ENCODE peak calls at places on chromosomes 11 and 22, in four cellular contexts. One of them, this sample, is unnamed.

GRCh38 chr11:95641506-95641905 is 148.1 kb downstream of the FAM76B start:
- DNase-seq in brain microvascular endothelial cell: no peak
- DNase-seq in A549: no peak
- DNase-seq in Panc1: no peak
- DNase-seq in this sample: no peak

GRCh38 chr11:44243086-44243485 is 66.9 kb downstream of the ALX4 start:
- DNase-seq in brain microvascular endothelial cell: no peak
- DNase-seq in A549: no peak
- DNase-seq in Panc1: no peak
- DNase-seq in this sample: no peak

GRCh38 chr22:36326178-36327161 is 61.3 kb downstream of the MYH9 start:
- DNase-seq in brain microvascular endothelial cell: no peak
- DNase-seq in A549: no peak
- DNase-seq in Panc1: no peak
- DNase-seq in this sample: no peak

GRCh38 chr11:64490562-64491216 is 100.3 kb upstream of the SLC22A12 start:
- DNase-seq in brain microvascular endothelial cell: no peak
- DNase-seq in A549: no peak
- DNase-seq in Panc1: no peak
- DNase-seq in this sample: no peak

GRCh38 chr11:70578831-70579230 is 180.5 kb downstream of the CTTN start:
- DNase-seq in brain microvascular endothelial cell: no peak
- DNase-seq in A549: no peak
- DNase-seq in Panc1: no peak
- DNase-seq in this sample: no peak

GRCh38 chr22:24156146-24156914 is 25.0 kb upstream of the SUSD2 start:
- DNase-seq in brain microvascular endothelial cell: peak; percentile 29
- DNase-seq in A549: no peak
- DNase-seq in Panc1: no peak
- DNase-seq in this sample: peak; percentile 29

GRCh38 chr22:38442967-38443674 is 11.9 kb downstream of the KCNJ4 start:
- DNase-seq in brain microvascular endothelial cell: no peak
- DNase-seq in A549: no peak
- DNase-seq in Panc1: no peak
- DNase-seq in this sample: no peak

GRCh38 chr11:128603003-128603715 is 15.8 kb upstream of the ETS1 start:
- DNase-seq in brain microvascular endothelial cell: no peak
- DNase-seq in A549: no peak
- DNase-seq in Panc1: no peak
- DNase-seq in this sample: no peak

GRCh38 chr11:45593992-45594391 is 71.4 kb downstream of the CHST1 start:
- DNase-seq in brain microvascular endothelial cell: no peak
- DNase-seq in A549: no peak
- DNase-seq in Panc1: no peak
- DNase-seq in this sample: no peak

GRCh38 chr11:5620606-5621521 is 3.9 kb upstream of the TRIM34 start:
- DNase-seq in brain microvascular endothelial cell: peak; percentile 90
- DNase-seq in A549: peak; percentile 80
- DNase-seq in Panc1: peak; percentile 76
- DNase-seq in this sample: peak; percentile 43

GRCh38 chr11:75577198-75577597 is 15.1 kb downstream of the SERPINH1 start:
- DNase-seq in brain microvascular endothelial cell: no peak
- DNase-seq in A549: peak; percentile 61
- DNase-seq in Panc1: no peak
- DNase-seq in this sample: peak; percentile 36

GRCh38 chr11:11510939-11511338 is 110.9 kb downstream of the GALNT18 start:
- DNase-seq in brain microvascular endothelial cell: no peak
- DNase-seq in A549: no peak
- DNase-seq in Panc1: no peak
- DNase-seq in this sample: no peak

GRCh38 chr11:2731285-2732125 is 31.7 kb upstream of the KCNQ1OT1 start:
- DNase-seq in brain microvascular endothelial cell: no peak
- DNase-seq in A549: no peak
- DNase-seq in Panc1: no peak
- DNase-seq in this sample: no peak

GRCh38 chr11:76408171-76408965 is 27.2 kb downstream of the GVQW3 start:
- DNase-seq in brain microvascular endothelial cell: no peak
- DNase-seq in A549: no peak
- DNase-seq in Panc1: no peak
- DNase-seq in this sample: no peak

GRCh38 chr11:37286890-37287289 is 688.9 kb upstream of the RAG2 start:
- DNase-seq in brain microvascular endothelial cell: no peak
- DNase-seq in A549: no peak
- DNase-seq in Panc1: no peak
- DNase-seq in this sample: no peak

GRCh38 chr22:21778705-21779363 is 43.2 kb upstream of the YPEL1 start:
- DNase-seq in brain microvascular endothelial cell: peak; percentile 89
- DNase-seq in A549: no peak
- DNase-seq in Panc1: no peak
- DNase-seq in this sample: no peak

GRCh38 chr11:79676396-79676795 is 235.6 kb upstream of the TENM4 start:
- DNase-seq in brain microvascular endothelial cell: no peak
- DNase-seq in A549: no peak
- DNase-seq in Panc1: no peak
- DNase-seq in this sample: no peak

GRCh38 chr11:69293087-69293486 is 868 bp upstream of the MYEOV start:
- DNase-seq in brain microvascular endothelial cell: no peak
- DNase-seq in A549: no peak
- DNase-seq in Panc1: no peak
- DNase-seq in this sample: peak; percentile 68

GRCh38 chr22:28829358-28830181 is 29.2 kb upstream of the XBP1 start:
- DNase-seq in brain microvascular endothelial cell: peak; percentile 64
- DNase-seq in A549: peak; percentile 41
- DNase-seq in Panc1: peak; percentile 60
- DNase-seq in this sample: peak; percentile 74

GRCh38 chr11:102191832-102192231 is 81.6 kb downstream of the YAP1 start:
- DNase-seq in brain microvascular endothelial cell: no peak
- DNase-seq in A549: no peak
- DNase-seq in Panc1: no peak
- DNase-seq in this sample: no peak

GRCh38 chr11:95699631-95700470 is 89.7 kb downstream of the FAM76B start:
- DNase-seq in brain microvascular endothelial cell: no peak
- DNase-seq in A549: no peak
- DNase-seq in Panc1: no peak
- DNase-seq in this sample: no peak

GRCh38 chr11:44226472-44226871 is 83.5 kb downstream of the ALX4 start:
- DNase-seq in brain microvascular endothelial cell: no peak
- DNase-seq in A549: no peak
- DNase-seq in Panc1: no peak
- DNase-seq in this sample: no peak

GRCh38 chr11:113382121-113382520 is 5.5 kb upstream of the ANKK1 start:
- DNase-seq in brain microvascular endothelial cell: no peak
- DNase-seq in A549: no peak
- DNase-seq in Panc1: no peak
- DNase-seq in this sample: no peak

GRCh38 chr11:84383571-84383970 is 1097.4 kb upstream of the CCDC90B start:
- DNase-seq in brain microvascular endothelial cell: no peak
- DNase-seq in A549: no peak
- DNase-seq in Panc1: no peak
- DNase-seq in this sample: no peak

GRCh38 chr11:12787847-12788246 is 113.6 kb downstream of the TEAD1 start:
- DNase-seq in brain microvascular endothelial cell: peak; percentile 87
- DNase-seq in A549: no peak
- DNase-seq in Panc1: no peak
- DNase-seq in this sample: no peak

GRCh38 chr11:124676386-124676785 is 2.7 kb downstream of the SPA17 start:
- DNase-seq in brain microvascular endothelial cell: peak; percentile 8
- DNase-seq in A549: no peak
- DNase-seq in Panc1: no peak
- DNase-seq in this sample: no peak

GRCh38 chr11:35933572-35933925 is 10.3 kb upstream of the LDLRAD3 start:
- DNase-seq in brain microvascular endothelial cell: no peak
- DNase-seq in A549: no peak
- DNase-seq in Panc1: no peak
- DNase-seq in this sample: no peak

GRCh38 chr11:76163289-76163880 is 42.9 kb downstream of the WNT11 start:
- DNase-seq in brain microvascular endothelial cell: no peak
- DNase-seq in A549: no peak
- DNase-seq in Panc1: no peak
- DNase-seq in this sample: no peak

GRCh38 chr11:122983438-122984185 is 2.0 kb upstream of the BSX start:
- DNase-seq in brain microvascular endothelial cell: no peak
- DNase-seq in A549: no peak
- DNase-seq in Panc1: no peak
- DNase-seq in this sample: no peak

DNA sequence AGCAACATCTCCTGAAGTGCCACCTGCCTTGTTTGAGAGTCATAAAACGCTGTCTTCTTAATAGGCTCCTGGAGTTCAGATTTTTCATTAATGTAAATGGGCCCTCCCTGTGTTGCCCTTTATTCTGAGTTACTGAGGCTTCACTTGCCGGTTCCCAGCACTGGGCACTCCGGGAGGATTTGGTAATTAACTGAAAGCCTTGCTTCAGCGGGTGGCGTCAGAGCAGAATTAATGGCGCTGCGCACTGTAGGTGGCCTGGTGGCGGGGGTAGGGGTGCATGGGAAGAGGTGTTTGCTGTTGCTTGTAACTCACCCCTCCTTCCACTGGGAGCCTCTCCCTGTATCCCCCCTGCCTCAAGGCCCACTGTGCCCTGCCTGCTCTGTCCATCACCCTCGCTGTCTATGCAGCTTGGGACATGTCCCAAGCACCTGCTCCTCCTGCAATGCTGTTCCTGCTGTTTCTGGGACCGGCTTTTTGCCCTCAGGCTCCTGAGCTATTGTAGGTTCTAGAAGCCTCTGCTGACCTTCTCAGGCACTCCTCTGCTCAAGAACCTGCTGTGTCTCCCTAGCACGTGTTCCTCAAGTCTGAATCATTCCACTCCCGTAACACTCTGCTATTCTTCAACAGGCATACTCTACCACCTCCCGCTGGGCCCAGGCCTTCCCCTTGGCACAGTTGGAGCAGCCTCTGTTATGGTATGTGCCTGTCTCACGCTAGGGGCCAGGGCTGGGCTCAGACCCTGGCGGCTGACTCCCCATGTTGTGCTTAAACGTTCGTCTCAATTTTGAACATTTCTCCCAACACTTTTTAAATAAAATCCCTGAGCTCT is 24.4 kb downstream of the ARHGAP8 start:
- DNase-seq in brain microvascular endothelial cell: no peak
- DNase-seq in A549: no peak
- DNase-seq in Panc1: no peak
- DNase-seq in this sample: no peak
- TF ChIP-seq CTCF in brain microvascular endothelial cell: no peak
- TF ChIP-seq CTCF in A549: no peak
- TF ChIP-seq CTCF in Panc1: no peak
- TF ChIP-seq CTCF in this sample: no peak

GRCh38 chr11:65781152-65781961 is 581 bp upstream of the AP5B1 start:
- DNase-seq in brain microvascular endothelial cell: no peak
- DNase-seq in A549: peak; percentile 54
- DNase-seq in Panc1: no peak
- DNase-seq in this sample: peak; percentile 50
- TF ChIP-seq CTCF in brain microvascular endothelial cell: no peak
- TF ChIP-seq CTCF in A549: peak; percentile 48
- TF ChIP-seq CTCF in Panc1: peak; percentile 85
- TF ChIP-seq CTCF in this sample: no peak

DNA sequence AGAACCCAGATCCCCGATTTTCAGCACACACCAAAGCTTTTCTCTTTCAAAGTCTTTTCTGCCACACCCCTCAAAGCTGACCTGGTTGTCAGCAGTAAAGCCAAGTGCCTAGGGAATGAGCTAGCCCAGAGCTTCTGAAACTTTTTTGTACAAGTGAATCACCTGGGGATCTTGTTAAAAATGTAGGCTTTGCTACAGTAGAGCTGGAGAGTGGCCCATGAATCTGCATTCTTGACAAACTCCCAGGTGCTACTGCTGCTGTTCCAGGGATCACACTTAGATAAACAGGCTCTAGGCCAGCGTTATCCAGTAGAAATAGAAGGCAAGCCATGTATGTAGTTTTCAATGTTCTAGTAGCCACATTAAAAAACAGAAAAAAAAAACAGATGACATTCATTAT is 21.8 kb upstream of the NAV2 start:
- DNase-seq in brain microvascular endothelial cell: no peak
- DNase-seq in A549: no peak
- DNase-seq in Panc1: no peak
- DNase-seq in this sample: no peak
- TF ChIP-seq CTCF in brain microvascular endothelial cell: no peak
- TF ChIP-seq CTCF in A549: no peak
- TF ChIP-seq CTCF in Panc1: no peak
- TF ChIP-seq CTCF in this sample: no peak

GRCh38 chr11:17188675-17189074 is 19.1 kb downstream of the PIK3C2A start:
- DNase-seq in brain microvascular endothelial cell: no peak
- DNase-seq in A549: no peak
- DNase-seq in Panc1: no peak
- DNase-seq in this sample: no peak
- TF ChIP-seq CTCF in brain microvascular endothelial cell: no peak
- TF ChIP-seq CTCF in A549: no peak
- TF ChIP-seq CTCF in Panc1: no peak
- TF ChIP-seq CTCF in this sample: no peak

DNA sequence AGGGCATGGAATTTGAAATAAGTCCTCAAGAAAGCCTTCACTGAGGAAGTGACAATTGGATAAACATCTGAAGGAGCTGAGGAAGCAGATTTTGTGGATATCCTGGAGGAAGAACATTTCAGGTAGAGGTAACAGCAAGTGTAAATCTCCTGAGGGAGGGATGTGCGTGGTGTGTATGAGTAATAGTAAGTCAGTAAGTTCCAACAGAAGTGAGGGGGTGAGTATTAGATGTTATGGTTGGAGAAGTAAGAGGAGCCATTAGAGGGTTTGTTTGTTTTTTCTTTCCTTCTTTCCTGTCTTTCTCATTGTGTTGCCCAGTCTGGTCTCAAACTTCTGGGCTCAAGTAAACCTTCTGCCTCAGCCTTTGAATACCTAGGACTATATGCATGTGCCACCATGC is 29.0 kb downstream of the ANKRD42 start:
- DNase-seq in brain microvascular endothelial cell: no peak
- DNase-seq in A549: no peak
- DNase-seq in Panc1: no peak
- DNase-seq in this sample: no peak
- TF ChIP-seq CTCF in brain microvascular endothelial cell: no peak
- TF ChIP-seq CTCF in A549: no peak
- TF ChIP-seq CTCF in Panc1: no peak
- TF ChIP-seq CTCF in this sample: no peak

DNA sequence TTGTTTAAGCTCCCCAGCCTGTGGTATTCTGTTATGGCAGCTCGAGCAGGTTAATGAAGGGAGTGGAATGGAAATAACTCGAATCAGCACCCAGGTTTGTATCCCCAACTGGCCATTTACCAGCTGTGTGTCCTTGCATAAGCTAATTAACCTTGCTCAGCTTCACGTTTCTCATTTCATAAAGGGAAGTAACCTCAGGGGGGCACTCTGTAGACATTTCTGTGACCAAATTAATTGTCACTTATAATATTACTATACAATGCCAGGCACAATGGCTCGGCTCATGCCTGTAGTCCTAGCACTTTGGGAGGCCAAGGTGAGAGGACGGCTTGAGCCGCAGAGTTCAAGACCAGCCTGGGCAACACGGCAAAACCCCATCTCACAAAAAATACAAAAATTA is 13.8 kb downstream of the ADA2 start:
- DNase-seq in brain microvascular endothelial cell: no peak
- DNase-seq in A549: no peak
- DNase-seq in Panc1: no peak
- DNase-seq in this sample: no peak
- TF ChIP-seq CTCF in brain microvascular endothelial cell: no peak
- TF ChIP-seq CTCF in A549: no peak
- TF ChIP-seq CTCF in Panc1: no peak
- TF ChIP-seq CTCF in this sample: no peak